ENCODE peak calls at places on chromosomes 2 and 18, in six cellular contexts. One of them, this sample, is unnamed. For H3K4me1, the result is how much of the 10 kb centered on the place peaks cover.

GRCh38 chr2:136005462-136006205 is 20.2 kb upstream of the DARS1 start:
- DNase-seq in psoas muscle: no peak
- DNase-seq in GM23248: no peak
- DNase-seq in effector memory CD4-positive, alpha-beta T cell: no peak
- DNase-seq in uterus: no peak
- DNase-seq in tibial artery: no peak
- DNase-seq in this sample: no peak

GRCh38 chr2:31980674-31981356 is 30.0 kb downstream of the MEMO1 start:
- DNase-seq in tibial artery: no peak
- DNase-seq in uterus: no peak
- DNase-seq in GM23248: peak
- DNase-seq in effector memory CD4-positive, alpha-beta T cell: no peak
- DNase-seq in psoas muscle: no peak
- DNase-seq in this sample: no peak

GRCh38 chr2:66192888-66193287 is 242.0 kb upstream of the MEIS1 start:
- DNase-seq in effector memory CD4-positive, alpha-beta T cell: no peak
- DNase-seq in GM23248: no peak
- DNase-seq in tibial artery: no peak
- DNase-seq in psoas muscle: no peak
- DNase-seq in uterus: no peak
- DNase-seq in this sample: no peak

GRCh38 chr2:29334723-29335122 is 219.5 kb downstream of the CLIP4 start:
- DNase-seq in psoas muscle: no peak
- DNase-seq in tibial artery: no peak
- DNase-seq in uterus: no peak
- DNase-seq in effector memory CD4-positive, alpha-beta T cell: no peak
- DNase-seq in GM23248: no peak
- DNase-seq in this sample: no peak

GRCh38 chr2:161414385-161415040 is 1.6 kb upstream of the TBR1 start:
- DNase-seq in GM23248: peak
- DNase-seq in uterus: no peak
- DNase-seq in tibial artery: no peak
- DNase-seq in psoas muscle: peak
- DNase-seq in effector memory CD4-positive, alpha-beta T cell: no peak
- DNase-seq in this sample: peak

GRCh38 chr2:229270551-229271410 is at the start of gene PID1:
- DNase-seq in effector memory CD4-positive, alpha-beta T cell: no peak
- DNase-seq in psoas muscle: peak
- DNase-seq in uterus: peak
- DNase-seq in tibial artery: peak
- DNase-seq in GM23248: peak
- DNase-seq in this sample: no peak

GRCh38 chr2:1727101-1727771 is 17.1 kb downstream of the PXDN start:
- DNase-seq in tibial artery: peak
- DNase-seq in uterus: peak
- DNase-seq in effector memory CD4-positive, alpha-beta T cell: no peak
- DNase-seq in GM23248: no peak
- DNase-seq in psoas muscle: no peak
- DNase-seq in this sample: no peak

GRCh38 chr2:740446-741293 is 63.5 kb upstream of the TMEM18 start:
- DNase-seq in effector memory CD4-positive, alpha-beta T cell: peak
- DNase-seq in psoas muscle: peak
- DNase-seq in uterus: peak
- DNase-seq in GM23248: peak
- DNase-seq in tibial artery: peak
- DNase-seq in this sample: no peak

GRCh38 chr2:204665771-204666170 is 120.5 kb downstream of the PARD3B start:
- DNase-seq in tibial artery: no peak
- DNase-seq in effector memory CD4-positive, alpha-beta T cell: no peak
- DNase-seq in uterus: no peak
- DNase-seq in GM23248: peak
- DNase-seq in psoas muscle: no peak
- DNase-seq in this sample: no peak

GRCh38 chr2:74137651-74138050 is 10.1 kb downstream of the BOLA3 start:
- DNase-seq in psoas muscle: no peak
- DNase-seq in uterus: no peak
- DNase-seq in tibial artery: no peak
- DNase-seq in GM23248: no peak
- DNase-seq in effector memory CD4-positive, alpha-beta T cell: no peak
- DNase-seq in this sample: no peak

GRCh38 chr2:218882866-218883366 is 2.3 kb downstream of the WNT10A start:
- DNase-seq in GM23248: peak
- DNase-seq in psoas muscle: peak
- DNase-seq in effector memory CD4-positive, alpha-beta T cell: no peak
- DNase-seq in tibial artery: no peak
- DNase-seq in uterus: no peak
- DNase-seq in this sample: no peak

GRCh38 chr2:191415101-191415500 is 169.9 kb downstream of the MYO1B start:
- DNase-seq in GM23248: no peak
- DNase-seq in tibial artery: no peak
- DNase-seq in effector memory CD4-positive, alpha-beta T cell: no peak
- DNase-seq in uterus: no peak
- DNase-seq in psoas muscle: no peak
- DNase-seq in this sample: no peak

GRCh38 chr2:163801499-163801893 is 65.7 kb upstream of the FIGN start:
- DNase-seq in tibial artery: no peak
- DNase-seq in psoas muscle: no peak
- DNase-seq in GM23248: no peak
- DNase-seq in effector memory CD4-positive, alpha-beta T cell: no peak
- DNase-seq in uterus: no peak
- DNase-seq in this sample: no peak

GRCh38 chr18:35619468-35619867 is 37.9 kb downstream of the GALNT1 start:
- DNase-seq in psoas muscle: no peak
- DNase-seq in uterus: no peak
- DNase-seq in GM23248: peak
- DNase-seq in effector memory CD4-positive, alpha-beta T cell: no peak
- DNase-seq in tibial artery: no peak
- DNase-seq in this sample: no peak

GRCh38 chr18:3117493-3118192 is 102.1 kb downstream of the MYOM1 start:
- DNase-seq in GM23248: no peak
- DNase-seq in psoas muscle: no peak
- DNase-seq in uterus: no peak
- DNase-seq in effector memory CD4-positive, alpha-beta T cell: no peak
- DNase-seq in tibial artery: no peak
- DNase-seq in this sample: no peak

GRCh38 chr2:47657886-47658577 is 124.9 kb upstream of the MSH6 start:
- DNase-seq in GM23248: no peak
- DNase-seq in tibial artery: no peak
- DNase-seq in psoas muscle: no peak
- DNase-seq in uterus: no peak
- DNase-seq in effector memory CD4-positive, alpha-beta T cell: no peak
- DNase-seq in this sample: no peak

GRCh38 chr2:161415041-161415440 is 1.1 kb upstream of the TBR1 start:
- DNase-seq in psoas muscle: no peak
- DNase-seq in effector memory CD4-positive, alpha-beta T cell: no peak
- DNase-seq in GM23248: peak
- DNase-seq in tibial artery: no peak
- DNase-seq in uterus: no peak
- DNase-seq in this sample: no peak

GRCh38 chr2:45236268-45236667 is 227.0 kb upstream of the SIX2 start:
- DNase-seq in tibial artery: no peak
- DNase-seq in psoas muscle: no peak
- DNase-seq in effector memory CD4-positive, alpha-beta T cell: no peak
- DNase-seq in uterus: no peak
- DNase-seq in GM23248: no peak
- DNase-seq in this sample: no peak

GRCh38 chr2:231928901-231929725 is 2.9 kb upstream of the NPPC start:
- DNase-seq in tibial artery: no peak
- DNase-seq in effector memory CD4-positive, alpha-beta T cell: no peak
- DNase-seq in GM23248: no peak
- DNase-seq in uterus: no peak
- DNase-seq in psoas muscle: no peak
- DNase-seq in this sample: no peak

GRCh38 chr2:161981016-161981415 is 93.0 kb downstream of the DPP4 start:
- DNase-seq in psoas muscle: no peak
- DNase-seq in effector memory CD4-positive, alpha-beta T cell: no peak
- DNase-seq in uterus: no peak
- DNase-seq in tibial artery: no peak
- DNase-seq in GM23248: no peak
- DNase-seq in this sample: no peak

GRCh38 chr2:75600418-75601088 is 39.8 kb upstream of the EVA1A start:
- DNase-seq in GM23248: no peak
- DNase-seq in effector memory CD4-positive, alpha-beta T cell: no peak
- DNase-seq in psoas muscle: no peak
- DNase-seq in tibial artery: no peak
- DNase-seq in uterus: no peak
- DNase-seq in this sample: no peak

GRCh38 chr2:111135910-111136297 is 15.2 kb downstream of the BCL2L11 start:
- DNase-seq in effector memory CD4-positive, alpha-beta T cell: no peak
- DNase-seq in psoas muscle: peak
- DNase-seq in tibial artery: peak
- DNase-seq in GM23248: peak
- DNase-seq in uterus: no peak
- DNase-seq in this sample: no peak

GRCh38 chr2:111919794-111920608 is 21.6 kb downstream of the MERTK start:
- DNase-seq in tibial artery: peak
- DNase-seq in GM23248: no peak
- DNase-seq in psoas muscle: no peak
- DNase-seq in uterus: no peak
- DNase-seq in effector memory CD4-positive, alpha-beta T cell: no peak
- DNase-seq in this sample: no peak

GRCh38 chr2:30184035-30184434 is 37.2 kb downstream of the YPEL5 start:
- DNase-seq in uterus: no peak
- DNase-seq in effector memory CD4-positive, alpha-beta T cell: no peak
- DNase-seq in psoas muscle: no peak
- DNase-seq in tibial artery: no peak
- DNase-seq in GM23248: no peak
- DNase-seq in this sample: no peak

DNA sequence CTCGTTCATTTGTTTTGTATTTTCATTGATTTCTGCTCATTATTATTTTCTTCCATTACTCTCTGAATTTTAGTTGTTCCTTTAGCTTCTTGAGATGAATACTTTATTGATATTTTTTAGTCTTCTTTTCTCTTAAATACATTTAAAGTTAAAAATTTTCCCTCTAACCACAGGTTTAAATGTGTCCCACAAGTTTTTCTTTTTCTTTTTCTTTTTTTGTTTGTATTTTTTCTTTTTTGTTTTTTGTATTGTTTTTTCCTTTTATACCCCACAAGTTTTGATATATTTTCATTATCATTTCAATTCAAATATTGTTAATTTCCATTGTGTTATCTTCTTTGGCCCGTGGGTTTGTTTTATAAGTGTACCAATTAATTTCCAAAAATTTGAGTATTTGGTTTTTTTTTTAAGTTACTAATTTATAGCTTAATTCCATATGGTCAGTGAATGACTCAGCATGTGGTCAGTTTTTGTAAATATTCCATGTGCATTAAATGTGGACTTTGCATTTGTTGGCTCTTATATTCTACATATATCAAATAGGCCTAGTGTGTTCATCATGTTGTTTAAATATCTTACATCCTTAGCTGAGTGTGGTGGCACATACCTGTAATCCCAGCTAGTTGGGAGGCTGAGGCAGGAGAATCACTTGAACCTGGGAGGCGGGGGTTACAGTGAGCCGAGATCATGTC is 16.2 kb downstream of the CENPO start:
- DNase-seq in GM23248: peak
- DNase-seq in tibial artery: no peak
- DNase-seq in psoas muscle: no peak
- DNase-seq in effector memory CD4-positive, alpha-beta T cell: no peak
- DNase-seq in uterus: no peak
- DNase-seq in this sample: no peak
- H3K4me3 ChIP-seq in GM23248: no peak
- H3K4me3 ChIP-seq in tibial artery: no peak
- H3K4me3 ChIP-seq in psoas muscle: no peak
- H3K4me3 ChIP-seq in effector memory CD4-positive, alpha-beta T cell: no peak
- H3K4me3 ChIP-seq in uterus: no peak
- H3K4me3 ChIP-seq in this sample: no peak

GRCh38 chr2:157788201-157788600 is 87.9 kb downstream of the ACVR1 start:
- DNase-seq in uterus: no peak
- DNase-seq in psoas muscle: no peak
- DNase-seq in tibial artery: no peak
- DNase-seq in GM23248: no peak
- DNase-seq in effector memory CD4-positive, alpha-beta T cell: no peak
- DNase-seq in this sample: no peak
- H3K4me1 ChIP-seq in uterus: under half
- H3K4me1 ChIP-seq in psoas muscle: half or more
- H3K4me1 ChIP-seq in tibial artery: half or more
- H3K4me1 ChIP-seq in GM23248: half or more
- H3K4me1 ChIP-seq in effector memory CD4-positive, alpha-beta T cell: under half
- H3K4me1 ChIP-seq in this sample: under half

GRCh38 chr2:95077521-95077807 is 44.1 kb downstream of the MRPS5 start:
- DNase-seq in tibial artery: no peak
- DNase-seq in psoas muscle: no peak
- DNase-seq in effector memory CD4-positive, alpha-beta T cell: no peak
- DNase-seq in GM23248: no peak
- DNase-seq in uterus: no peak
- DNase-seq in this sample: no peak

GRCh38 chr2:95074663-95075439 is 46.8 kb downstream of the MRPS5 start:
- DNase-seq in effector memory CD4-positive, alpha-beta T cell: no peak
- DNase-seq in tibial artery: no peak
- DNase-seq in uterus: no peak
- DNase-seq in GM23248: no peak
- DNase-seq in psoas muscle: no peak
- DNase-seq in this sample: peak

GRCh38 chr2:95077893-95078603 is 43.6 kb downstream of the MRPS5 start:
- DNase-seq in tibial artery: no peak
- DNase-seq in GM23248: no peak
- DNase-seq in psoas muscle: no peak
- DNase-seq in effector memory CD4-positive, alpha-beta T cell: no peak
- DNase-seq in uterus: no peak
- DNase-seq in this sample: no peak

GRCh38 chr2:95075440-95075885 is 46.1 kb downstream of the MRPS5 start:
- DNase-seq in uterus: no peak
- DNase-seq in psoas muscle: no peak
- DNase-seq in GM23248: no peak
- DNase-seq in tibial artery: no peak
- DNase-seq in effector memory CD4-positive, alpha-beta T cell: no peak
- DNase-seq in this sample: no peak

GRCh38 chr2:95076705-95077520 is 44.7 kb downstream of the MRPS5 start:
- DNase-seq in GM23248: peak
- DNase-seq in uterus: peak
- DNase-seq in tibial artery: peak
- DNase-seq in psoas muscle: peak
- DNase-seq in effector memory CD4-positive, alpha-beta T cell: peak
- DNase-seq in this sample: peak
- H3K27ac ChIP-seq in GM23248: no peak
- H3K27ac ChIP-seq in uterus: no peak
- H3K27ac ChIP-seq in tibial artery: no peak
- H3K27ac ChIP-seq in psoas muscle: no peak
- H3K27ac ChIP-seq in effector memory CD4-positive, alpha-beta T cell: peak
- H3K27ac ChIP-seq in this sample: peak

GRCh38 chr18:77114564-77115391 is 17.8 kb downstream of the MBP start:
- DNase-seq in uterus: peak
- DNase-seq in GM23248: peak
- DNase-seq in tibial artery: peak
- DNase-seq in effector memory CD4-positive, alpha-beta T cell: no peak
- DNase-seq in psoas muscle: peak
- DNase-seq in this sample: no peak

GRCh38 chr18:77113361-77114069 is 19.1 kb downstream of the MBP start:
- DNase-seq in tibial artery: no peak
- DNase-seq in psoas muscle: peak
- DNase-seq in effector memory CD4-positive, alpha-beta T cell: no peak
- DNase-seq in uterus: peak
- DNase-seq in GM23248: no peak
- DNase-seq in this sample: no peak

GRCh38 chr18:77112161-77112801 is 20.3 kb downstream of the MBP start:
- DNase-seq in GM23248: no peak
- DNase-seq in effector memory CD4-positive, alpha-beta T cell: no peak
- DNase-seq in tibial artery: no peak
- DNase-seq in psoas muscle: peak
- DNase-seq in uterus: peak
- DNase-seq in this sample: no peak

GRCh38 chr18:77115461-77115907 is 17.1 kb downstream of the MBP start:
- DNase-seq in GM23248: no peak
- DNase-seq in tibial artery: no peak
- DNase-seq in effector memory CD4-positive, alpha-beta T cell: no peak
- DNase-seq in uterus: peak
- DNase-seq in psoas muscle: no peak
- DNase-seq in this sample: no peak

GRCh38 chr18:77114070-77114563 is 18.5 kb downstream of the MBP start:
- DNase-seq in tibial artery: no peak
- DNase-seq in effector memory CD4-positive, alpha-beta T cell: no peak
- DNase-seq in uterus: no peak
- DNase-seq in psoas muscle: no peak
- DNase-seq in GM23248: no peak
- DNase-seq in this sample: no peak
- H3K4me3 ChIP-seq in tibial artery: no peak
- H3K4me3 ChIP-seq in effector memory CD4-positive, alpha-beta T cell: no peak
- H3K4me3 ChIP-seq in uterus: no peak
- H3K4me3 ChIP-seq in psoas muscle: peak
- H3K4me3 ChIP-seq in GM23248: peak
- H3K4me3 ChIP-seq in this sample: no peak

This sample was measured in naive thymus-derived CD4-positive, alpha-beta T cell.